ENCODE peak calls at places on chromosomes 3 and 15, in seven cellular contexts. One of them, this sample, is unnamed.

GRCh38 chr15:96554541-96554940 is 224.0 kb downstream of the NR2F2 start:
- DNase-seq in erythroblast: no peak
- DNase-seq in activated gamma-delta T cell treated with Interleukin-2 at 50 U/mL for 16 hours: no peak
- DNase-seq in amniotic stem cell: no peak
- DNase-seq in A172: no peak
- DNase-seq in MM.1S: no peak
- DNase-seq in WTC11: no peak
- DNase-seq in this sample: no peak

GRCh38 chr3:183265713-183266417 is 12.8 kb downstream of the B3GNT5 start:
- DNase-seq in A172: peak
- DNase-seq in WTC11: no peak
- DNase-seq in activated gamma-delta T cell treated with Interleukin-2 at 50 U/mL for 16 hours: peak
- DNase-seq in MM.1S: no peak
- DNase-seq in erythroblast: no peak
- DNase-seq in amniotic stem cell: no peak
- DNase-seq in this sample: no peak

GRCh38 chr3:170469151-170470062 is 50.7 kb downstream of the CLDN11 start:
- DNase-seq in amniotic stem cell: no peak
- DNase-seq in WTC11: no peak
- DNase-seq in A172: peak
- DNase-seq in MM.1S: no peak
- DNase-seq in erythroblast: no peak
- DNase-seq in activated gamma-delta T cell treated with Interleukin-2 at 50 U/mL for 16 hours: no peak
- DNase-seq in this sample: peak

GRCh38 chr3:59245300-59245878 is 195.6 kb upstream of the CFAP20DC start:
- DNase-seq in MM.1S: no peak
- DNase-seq in amniotic stem cell: no peak
- DNase-seq in activated gamma-delta T cell treated with Interleukin-2 at 50 U/mL for 16 hours: no peak
- DNase-seq in A172: peak
- DNase-seq in erythroblast: no peak
- DNase-seq in WTC11: no peak
- DNase-seq in this sample: no peak

GRCh38 chr15:29103825-29104565 is 165.6 kb downstream of the NSMCE3 start:
- DNase-seq in amniotic stem cell: peak
- DNase-seq in MM.1S: no peak
- DNase-seq in erythroblast: peak
- DNase-seq in WTC11: peak
- DNase-seq in activated gamma-delta T cell treated with Interleukin-2 at 50 U/mL for 16 hours: peak
- DNase-seq in A172: no peak
- DNase-seq in this sample: peak

GRCh38 chr15:38535451-38536200 is 29.0 kb downstream of the RASGRP1 start:
- DNase-seq in MM.1S: no peak
- DNase-seq in erythroblast: no peak
- DNase-seq in A172: no peak
- DNase-seq in amniotic stem cell: no peak
- DNase-seq in WTC11: no peak
- DNase-seq in activated gamma-delta T cell treated with Interleukin-2 at 50 U/mL for 16 hours: no peak
- DNase-seq in this sample: no peak

GRCh38 chr15:74027688-74028087 is 33.2 kb downstream of the PML start:
- DNase-seq in activated gamma-delta T cell treated with Interleukin-2 at 50 U/mL for 16 hours: no peak
- DNase-seq in WTC11: no peak
- DNase-seq in amniotic stem cell: no peak
- DNase-seq in A172: no peak
- DNase-seq in erythroblast: no peak
- DNase-seq in MM.1S: no peak
- DNase-seq in this sample: no peak

GRCh38 chr3:150238995-150239612 is 169.0 kb upstream of the TSC22D2 start:
- DNase-seq in WTC11: peak
- DNase-seq in erythroblast: no peak
- DNase-seq in amniotic stem cell: no peak
- DNase-seq in A172: peak
- DNase-seq in activated gamma-delta T cell treated with Interleukin-2 at 50 U/mL for 16 hours: no peak
- DNase-seq in MM.1S: no peak
- DNase-seq in this sample: no peak

GRCh38 chr3:124463234-124463633 is 267.0 kb upstream of the UMPS start:
- DNase-seq in WTC11: no peak
- DNase-seq in A172: no peak
- DNase-seq in MM.1S: no peak
- DNase-seq in erythroblast: no peak
- DNase-seq in activated gamma-delta T cell treated with Interleukin-2 at 50 U/mL for 16 hours: no peak
- DNase-seq in amniotic stem cell: no peak
- DNase-seq in this sample: no peak

GRCh38 chr3:138768946-138769345 is 65.8 kb downstream of the PIK3CB start:
- DNase-seq in A172: no peak
- DNase-seq in erythroblast: no peak
- DNase-seq in activated gamma-delta T cell treated with Interleukin-2 at 50 U/mL for 16 hours: no peak
- DNase-seq in amniotic stem cell: no peak
- DNase-seq in MM.1S: no peak
- DNase-seq in WTC11: no peak
- DNase-seq in this sample: no peak

GRCh38 chr15:98700501-98700900 is 52.2 kb downstream of the IGF1R start:
- DNase-seq in MM.1S: no peak
- DNase-seq in amniotic stem cell: no peak
- DNase-seq in erythroblast: no peak
- DNase-seq in activated gamma-delta T cell treated with Interleukin-2 at 50 U/mL for 16 hours: no peak
- DNase-seq in A172: no peak
- DNase-seq in WTC11: no peak
- DNase-seq in this sample: no peak

GRCh38 chr3:44439499-44440295 is 37.8 kb downstream of the ZNF445 start:
- DNase-seq in WTC11: no peak
- DNase-seq in A172: peak
- DNase-seq in erythroblast: peak
- DNase-seq in amniotic stem cell: no peak
- DNase-seq in MM.1S: peak
- DNase-seq in activated gamma-delta T cell treated with Interleukin-2 at 50 U/mL for 16 hours: peak
- DNase-seq in this sample: no peak

GRCh38 chr15:65194826-65195541 is 9.8 kb upstream of the CLPX start:
- DNase-seq in activated gamma-delta T cell treated with Interleukin-2 at 50 U/mL for 16 hours: no peak
- DNase-seq in amniotic stem cell: no peak
- DNase-seq in WTC11: no peak
- DNase-seq in A172: no peak
- DNase-seq in erythroblast: no peak
- DNase-seq in MM.1S: no peak
- DNase-seq in this sample: no peak

GRCh38 chr3:50165388-50166308 is 10.5 kb downstream of the SEMA3F start:
- DNase-seq in MM.1S: no peak
- DNase-seq in WTC11: no peak
- DNase-seq in A172: no peak
- DNase-seq in amniotic stem cell: no peak
- DNase-seq in activated gamma-delta T cell treated with Interleukin-2 at 50 U/mL for 16 hours: no peak
- DNase-seq in erythroblast: no peak
- DNase-seq in this sample: peak

GRCh38 chr15:86685263-86685662 is 605.6 kb downstream of the AGBL1 start:
- DNase-seq in amniotic stem cell: no peak
- DNase-seq in A172: no peak
- DNase-seq in erythroblast: no peak
- DNase-seq in activated gamma-delta T cell treated with Interleukin-2 at 50 U/mL for 16 hours: no peak
- DNase-seq in MM.1S: no peak
- DNase-seq in WTC11: no peak
- DNase-seq in this sample: no peak

GRCh38 chr3:134709076-134709475 is 58.3 kb upstream of the KY start:
- DNase-seq in MM.1S: no peak
- DNase-seq in amniotic stem cell: no peak
- DNase-seq in A172: no peak
- DNase-seq in erythroblast: no peak
- DNase-seq in activated gamma-delta T cell treated with Interleukin-2 at 50 U/mL for 16 hours: no peak
- DNase-seq in WTC11: no peak
- DNase-seq in this sample: no peak

GRCh38 chr3:109985942-109986555 is 648.7 kb upstream of the DPPA4 start:
- DNase-seq in erythroblast: no peak
- DNase-seq in amniotic stem cell: no peak
- DNase-seq in WTC11: no peak
- DNase-seq in MM.1S: no peak
- DNase-seq in A172: peak
- DNase-seq in activated gamma-delta T cell treated with Interleukin-2 at 50 U/mL for 16 hours: no peak
- DNase-seq in this sample: no peak

GRCh38 chr3:192597511-192597910 is 129.8 kb downstream of the FGF12 start:
- DNase-seq in WTC11: no peak
- DNase-seq in amniotic stem cell: no peak
- DNase-seq in erythroblast: no peak
- DNase-seq in MM.1S: no peak
- DNase-seq in A172: no peak
- DNase-seq in activated gamma-delta T cell treated with Interleukin-2 at 50 U/mL for 16 hours: no peak
- DNase-seq in this sample: no peak

GRCh38 chr15:64460737-64461576 is 579 bp downstream of the ZNF609 start:
- DNase-seq in activated gamma-delta T cell treated with Interleukin-2 at 50 U/mL for 16 hours: peak
- DNase-seq in A172: peak
- DNase-seq in WTC11: peak
- DNase-seq in erythroblast: peak
- DNase-seq in amniotic stem cell: peak
- DNase-seq in MM.1S: peak
- DNase-seq in this sample: peak

GRCh38 chr15:33200444-33200843 is 5.9 kb upstream of the FMN1 start:
- DNase-seq in WTC11: no peak
- DNase-seq in MM.1S: no peak
- DNase-seq in erythroblast: no peak
- DNase-seq in A172: no peak
- DNase-seq in amniotic stem cell: no peak
- DNase-seq in activated gamma-delta T cell treated with Interleukin-2 at 50 U/mL for 16 hours: no peak
- DNase-seq in this sample: no peak

GRCh38 chr15:85704720-85705119 is 90.0 kb downstream of the KLHL25 start:
- DNase-seq in activated gamma-delta T cell treated with Interleukin-2 at 50 U/mL for 16 hours: no peak
- DNase-seq in WTC11: no peak
- DNase-seq in MM.1S: no peak
- DNase-seq in erythroblast: no peak
- DNase-seq in A172: no peak
- DNase-seq in amniotic stem cell: no peak
- DNase-seq in this sample: no peak

GRCh38 chr3:72310028-72310987 is 525.4 kb upstream of the PROK2 start:
- DNase-seq in erythroblast: peak
- DNase-seq in MM.1S: peak
- DNase-seq in activated gamma-delta T cell treated with Interleukin-2 at 50 U/mL for 16 hours: peak
- DNase-seq in WTC11: no peak
- DNase-seq in amniotic stem cell: peak
- DNase-seq in A172: peak
- DNase-seq in this sample: peak

GRCh38 chr3:58141766-58142345 is 68.9 kb downstream of the DNASE1L3 start:
- DNase-seq in erythroblast: no peak
- DNase-seq in MM.1S: no peak
- DNase-seq in amniotic stem cell: no peak
- DNase-seq in A172: no peak
- DNase-seq in activated gamma-delta T cell treated with Interleukin-2 at 50 U/mL for 16 hours: no peak
- DNase-seq in WTC11: no peak
- DNase-seq in this sample: no peak

GRCh38 chr3:21013566-21013965 is 737.4 kb downstream of the ZNF385D start:
- DNase-seq in amniotic stem cell: no peak
- DNase-seq in MM.1S: no peak
- DNase-seq in erythroblast: no peak
- DNase-seq in WTC11: no peak
- DNase-seq in A172: peak
- DNase-seq in activated gamma-delta T cell treated with Interleukin-2 at 50 U/mL for 16 hours: no peak
- DNase-seq in this sample: no peak

GRCh38 chr3:66138336-66139234 is 82.2 kb upstream of the SLC25A26 start:
- DNase-seq in MM.1S: peak
- DNase-seq in A172: peak
- DNase-seq in activated gamma-delta T cell treated with Interleukin-2 at 50 U/mL for 16 hours: no peak
- DNase-seq in erythroblast: peak
- DNase-seq in amniotic stem cell: peak
- DNase-seq in WTC11: peak
- DNase-seq in this sample: peak

GRCh38 chr15:26242565-26242964 is 379.4 kb upstream of the ATP10A start:
- DNase-seq in amniotic stem cell: no peak
- DNase-seq in WTC11: peak
- DNase-seq in MM.1S: no peak
- DNase-seq in A172: no peak
- DNase-seq in activated gamma-delta T cell treated with Interleukin-2 at 50 U/mL for 16 hours: no peak
- DNase-seq in erythroblast: no peak
- DNase-seq in this sample: no peak

GRCh38 chr15:85443593-85444328 is 63.4 kb downstream of the AKAP13 start:
- DNase-seq in erythroblast: peak
- DNase-seq in WTC11: no peak
- DNase-seq in MM.1S: peak
- DNase-seq in A172: peak
- DNase-seq in amniotic stem cell: no peak
- DNase-seq in activated gamma-delta T cell treated with Interleukin-2 at 50 U/mL for 16 hours: no peak
- DNase-seq in this sample: no peak

GRCh38 chr3:183491923-183492848 is 63.3 kb downstream of the KLHL6 start:
- DNase-seq in WTC11: no peak
- DNase-seq in MM.1S: no peak
- DNase-seq in amniotic stem cell: no peak
- DNase-seq in erythroblast: no peak
- DNase-seq in activated gamma-delta T cell treated with Interleukin-2 at 50 U/mL for 16 hours: no peak
- DNase-seq in A172: no peak
- DNase-seq in this sample: no peak

GRCh38 chr3:172329070-172329469 is 119.2 kb downstream of the GHSR start:
- DNase-seq in WTC11: no peak
- DNase-seq in amniotic stem cell: no peak
- DNase-seq in erythroblast: no peak
- DNase-seq in activated gamma-delta T cell treated with Interleukin-2 at 50 U/mL for 16 hours: no peak
- DNase-seq in A172: no peak
- DNase-seq in MM.1S: no peak
- DNase-seq in this sample: no peak

GRCh38 chr15:83248151-83248851 is 36.2 kb downstream of the BNC1 start:
- DNase-seq in activated gamma-delta T cell treated with Interleukin-2 at 50 U/mL for 16 hours: peak
- DNase-seq in A172: peak
- DNase-seq in WTC11: peak
- DNase-seq in amniotic stem cell: peak
- DNase-seq in MM.1S: peak
- DNase-seq in erythroblast: peak
- DNase-seq in this sample: peak

GRCh38 chr15:70835415-70835814 is 18.5 kb downstream of the LARP6 start:
- DNase-seq in amniotic stem cell: no peak
- DNase-seq in MM.1S: no peak
- DNase-seq in A172: no peak
- DNase-seq in erythroblast: no peak
- DNase-seq in WTC11: no peak
- DNase-seq in activated gamma-delta T cell treated with Interleukin-2 at 50 U/mL for 16 hours: no peak
- DNase-seq in this sample: no peak

GRCh38 chr15:98286200-98286599 is 325.7 kb downstream of the ARRDC4 start:
- DNase-seq in erythroblast: no peak
- DNase-seq in WTC11: no peak
- DNase-seq in MM.1S: no peak
- DNase-seq in amniotic stem cell: no peak
- DNase-seq in activated gamma-delta T cell treated with Interleukin-2 at 50 U/mL for 16 hours: no peak
- DNase-seq in A172: no peak
- DNase-seq in this sample: no peak

GRCh38 chr3:126731044-126731443 is 27.0 kb downstream of the CHCHD6 start:
- DNase-seq in amniotic stem cell: no peak
- DNase-seq in erythroblast: no peak
- DNase-seq in WTC11: no peak
- DNase-seq in activated gamma-delta T cell treated with Interleukin-2 at 50 U/mL for 16 hours: no peak
- DNase-seq in A172: peak
- DNase-seq in MM.1S: no peak
- DNase-seq in this sample: no peak

GRCh38 chr3:95394286-95394685 is 1331.4 kb downstream of the NSUN3 start:
- DNase-seq in MM.1S: no peak
- DNase-seq in activated gamma-delta T cell treated with Interleukin-2 at 50 U/mL for 16 hours: no peak
- DNase-seq in A172: no peak
- DNase-seq in WTC11: no peak
- DNase-seq in erythroblast: no peak
- DNase-seq in amniotic stem cell: no peak
- DNase-seq in this sample: no peak

GRCh38 chr3:152232001-152232400 is 36.7 kb upstream of the MBNL1 start:
- DNase-seq in WTC11: no peak
- DNase-seq in A172: no peak
- DNase-seq in erythroblast: no peak
- DNase-seq in MM.1S: no peak
- DNase-seq in amniotic stem cell: no peak
- DNase-seq in activated gamma-delta T cell treated with Interleukin-2 at 50 U/mL for 16 hours: no peak
- DNase-seq in this sample: no peak

GRCh38 chr3:174132421-174133042 is 726.6 kb upstream of the NAALADL2 start:
- DNase-seq in amniotic stem cell: no peak
- DNase-seq in activated gamma-delta T cell treated with Interleukin-2 at 50 U/mL for 16 hours: no peak
- DNase-seq in A172: no peak
- DNase-seq in MM.1S: no peak
- DNase-seq in WTC11: no peak
- DNase-seq in erythroblast: no peak
- DNase-seq in this sample: no peak

GRCh38 chr15:81115054-81115939 is 18.8 kb upstream of the CFAP161 start:
- DNase-seq in erythroblast: no peak
- DNase-seq in activated gamma-delta T cell treated with Interleukin-2 at 50 U/mL for 16 hours: no peak
- DNase-seq in MM.1S: no peak
- DNase-seq in amniotic stem cell: no peak
- DNase-seq in WTC11: no peak
- DNase-seq in A172: no peak
- DNase-seq in this sample: no peak

GRCh38 chr3:35790764-35791163 is 151.4 kb downstream of the ARPP21 start:
- DNase-seq in A172: no peak
- DNase-seq in MM.1S: no peak
- DNase-seq in amniotic stem cell: no peak
- DNase-seq in WTC11: no peak
- DNase-seq in activated gamma-delta T cell treated with Interleukin-2 at 50 U/mL for 16 hours: no peak
- DNase-seq in erythroblast: no peak
- DNase-seq in this sample: no peak